ENCODE peak calls at places on chromosomes 13 and 19, in six cellular contexts. F is A549, N is body of pancreas, K is IMR-90, B is tibial nerve, X is esophagus squamous epithelium. G is an unnamed sample. For H3K4me1, the result is how much of the 10 kb centered on the place peaks cover.

GRCh38 chr19:46759817-46760333 is 13.6 kb upstream of the STRN4 start:
- DNase-seq in X (no peak), F (peak), N (no peak), B (peak), K (peak), G (peak)

GRCh38 chr13:77919351-77920294 is 992 bp upstream of the EDNRB start:
- DNase-seq in B (peak), N (peak), X (no peak), F (no peak), K (peak), G (peak)

GRCh38 chr19:56829586-56829985 is 10.9 kb downstream of the PEG3 start:
- DNase-seq in N (no peak), X (no peak), B (no peak), K (no peak), F (no peak), G (no peak)

GRCh38 chr19:11152318-11153062 is 3.1 kb downstream of the SPC24 start:
- DNase-seq in F (peak), N (peak), B (peak), X (no peak), K (peak), G (peak)

GRCh38 chr13:50577806-50578205 is 265.7 kb downstream of the DLEU7 start:
- DNase-seq in F (no peak), N (no peak), X (no peak), K (no peak), B (no peak), G (no peak)

GRCh38 chr13:24217601-24218281 is 57.2 kb downstream of the SPATA13 start:
- DNase-seq in B (no peak), F (peak), K (no peak), X (no peak), N (peak), G (no peak)

GRCh38 chr13:113836917-113837553 is 26.8 kb downstream of the GAS6 start:
- DNase-seq in F (peak), K (peak), X (no peak), N (peak), B (peak), G (peak)

GRCh38 chr19:44719262-44719701 is 20.3 kb downstream of the CEACAM16 start:
- DNase-seq in B (no peak), F (no peak), N (no peak), K (no peak), X (no peak), G (no peak)

GRCh38 chr19:46611791-46612190 is 10.7 kb downstream of the CALM3 start:
- DNase-seq in K (no peak), N (no peak), B (no peak), F (no peak), X (no peak), G (peak)

GRCh38 chr13:24127116-24127631 is 33.3 kb upstream of the SPATA13 start:
- DNase-seq in N (no peak), K (peak), B (no peak), X (no peak), F (peak), G (no peak)

GRCh38 chr19:34824686-34825085 is 51.7 kb upstream of the ZNF599 start:
- DNase-seq in B (no peak), N (no peak), F (no peak), K (no peak), X (no peak), G (no peak)

GRCh38 chr13:26861951-26862350 is 101.4 kb upstream of the GPR12 start:
- DNase-seq in F (no peak), B (no peak), K (no peak), X (no peak), N (no peak), G (no peak)

GRCh38 chr19:13154911-13155471 is 4.8 kb downstream of the IER2 start:
- DNase-seq in F (no peak), N (peak), K (peak), B (peak), X (no peak), G (peak)

GRCh38 chr19:18328340-18329034 is 5.6 kb upstream of the LSM4 start:
- DNase-seq in B (peak), N (peak), F (peak), K (peak), X (peak), G (peak)

GRCh38 chr13:113607056-113607455 is 22.5 kb downstream of the TFDP1 start:
- DNase-seq in N (no peak), B (no peak), F (no peak), K (no peak), X (no peak), G (no peak)

GRCh38 chr19:18768997-18769891 is 21.9 kb downstream of the COMP start:
- DNase-seq in K (no peak), B (no peak), X (no peak), N (no peak), F (no peak), G (no peak)

GRCh38 chr19:58399903-58400637 is 4.6 kb downstream of the RNF225 start:
- DNase-seq in F (no peak), K (no peak), X (no peak), N (no peak), B (no peak), G (no peak)

GRCh38 chr13:76223565-76223964 is 587.4 kb downstream of the LMO7 start:
- DNase-seq in F (no peak), B (no peak), N (no peak), X (no peak), K (no peak), G (no peak)

GRCh38 chr13:99371956-99372355 is 64.8 kb upstream of the GPR183 start:
- DNase-seq in N (no peak), B (no peak), K (no peak), X (no peak), F (no peak), G (no peak)

GRCh38 chr13:50257646-50258045 is 242.4 kb downstream of the KCNRG start:
- DNase-seq in B (no peak), X (no peak), F (no peak), N (no peak), K (no peak), G (no peak)

GRCh38 chr13:76014618-76015315 is 378.6 kb downstream of the LMO7 start:
- DNase-seq in B (no peak), F (no peak), X (no peak), N (no peak), K (peak), G (no peak)

GRCh38 chr19:18961767-18962423 is 20.9 kb upstream of the HOMER3 start:
- DNase-seq in K (no peak), F (no peak), N (no peak), B (no peak), X (no peak), G (no peak)

GRCh38 chr13:50275392-50276063 is 260.3 kb downstream of the KCNRG start:
- DNase-seq in X (no peak), N (no peak), B (no peak), F (no peak), K (no peak), G (no peak)

GRCh38 chr19:47377801-47378200 is 28.7 kb downstream of the DHX34 start:
- DNase-seq in F (no peak), K (no peak), N (no peak), B (no peak), X (no peak), G (no peak)

GRCh38 chr13:106899444-106899843 is 331.5 kb upstream of the ARGLU1 start:
- DNase-seq in X (no peak), F (peak), N (no peak), K (no peak), B (no peak), G (no peak)

GRCh38 chr13:112438515-112438914 is 62.4 kb downstream of the SPACA7 start:
- DNase-seq in N (no peak), B (no peak), F (no peak), X (no peak), K (no peak), G (no peak)

GRCh38 chr19:12767666-12768065 is 7.7 kb downstream of the HOOK2 start:
- DNase-seq in N (no peak), F (no peak), B (no peak), K (no peak), X (no peak), G (no peak)

GRCh38 chr13:99883805-99884204 is 87.8 kb downstream of the ZIC5 start:
- DNase-seq in B (no peak), K (no peak), X (no peak), F (no peak), N (no peak), G (no peak)

GRCh38 chr13:44573790-44574465 is 2.2 kb downstream of the TSC22D1 start:
- DNase-seq in B (no peak), K (peak), N (peak), X (no peak), F (peak), G (no peak)

GRCh38 chr13:76745246-76746200 is 140.7 kb downstream of the KCTD12 start:
- DNase-seq in K (no peak), X (no peak), B (no peak), F (no peak), N (no peak), G (no peak)

GRCh38 chr13:107864543-107865460 is 350.5 kb downstream of the LIG4 start:
- DNase-seq in B (peak), X (no peak), K (peak), F (peak), N (no peak), G (no peak)

DNA sequence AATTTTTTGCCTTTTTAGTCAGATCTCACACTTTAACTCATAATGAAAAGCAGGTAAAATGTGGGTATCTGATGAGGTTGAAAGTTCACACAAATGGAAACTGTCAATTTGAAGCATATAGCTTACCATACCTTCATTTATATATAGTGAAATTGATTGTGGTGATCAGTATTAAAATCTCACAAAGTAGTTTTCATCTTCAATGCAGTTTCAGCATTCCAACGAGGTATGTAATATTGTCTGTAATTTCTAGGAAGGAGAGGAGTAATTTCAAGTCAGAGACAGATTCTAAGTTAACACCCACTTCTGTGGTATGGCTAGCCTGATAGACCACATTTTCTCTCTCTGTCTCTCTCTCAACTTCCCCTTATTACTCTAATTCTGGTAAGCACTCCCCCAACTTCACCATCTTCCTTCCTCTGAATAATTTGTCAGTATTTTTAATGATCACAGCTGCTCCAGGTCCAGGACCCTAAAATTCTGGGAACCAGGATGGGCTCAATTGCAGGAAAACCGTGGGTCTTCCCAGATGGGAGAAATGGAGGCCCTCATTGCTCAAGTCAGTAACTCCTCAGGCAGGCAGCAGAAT is 455.7 kb downstream of the FGF9 start:
- DNase-seq in K (no peak), X (no peak), F (no peak), B (no peak), N (no peak), G (no peak)
- H3K4me3 ChIP-seq in K (no peak), X (no peak), F (no peak), B (no peak), N (no peak), G (no peak)

GRCh38 chr19:14390548-14390947 is 9.3 kb downstream of the ADGRE5 start:
- DNase-seq in K (no peak), B (no peak), F (no peak), N (no peak), X (no peak), G (no peak)
- H3K4me1 ChIP-seq in K (under half), B (under half), F (under half), N (under half), X (under half), G (under half)

GRCh38 chr19:21767065-21767800 is at the start of gene ZNF100:
- DNase-seq in X (peak), F (no peak), N (peak), K (peak), B (peak), G (peak)
- TF ChIP-seq POLR2A in X (peak), F (no peak), N (peak), K (peak), B (peak), G (no peak)

GRCh38 chr19:40686882-40687524 is 3.4 kb downstream of the NUMBL start:
- DNase-seq in F (peak), K (no peak), N (no peak), B (no peak), X (no peak), G (no peak)
- H3K4me3 ChIP-seq in F (no peak), K (no peak), N (no peak), B (no peak), X (no peak), G (no peak)

GRCh38 chr13:110345701-110346100 is 38.6 kb downstream of the COL4A2 start:
- DNase-seq in X (no peak), N (no peak), K (no peak), B (no peak), F (no peak), G (peak)

GRCh38 chr13:110348309-110348625 is 41.2 kb downstream of the COL4A2 start:
- DNase-seq in K (no peak), X (no peak), B (no peak), F (no peak), N (no peak), G (no peak)

GRCh38 chr13:110347535-110348308 is 40.6 kb downstream of the COL4A2 start:
- DNase-seq in F (peak), X (no peak), K (peak), N (no peak), B (no peak), G (peak)

GRCh38 chr13:110346661-110347067 is 39.6 kb downstream of the COL4A2 start:
- DNase-seq in F (peak), X (no peak), K (no peak), N (no peak), B (no peak), G (no peak)

GRCh38 chr13:110347088-110347487 is 40.0 kb downstream of the COL4A2 start:
- DNase-seq in X (no peak), K (no peak), N (no peak), F (no peak), B (no peak), G (peak)
- H3K4me1 ChIP-seq in X (under half), K (under half), N (under half), F (half or more), B (under half), G (under half)

GRCh38 chr19:342801-343421 is 1.7 kb downstream of the MIER2 start:
- DNase-seq in B (peak), N (peak), X (no peak), F (no peak), K (peak), G (peak)
- TF ChIP-seq POLR2A in B (no peak), N (peak), X (no peak), F (no peak), K (peak), G (no peak)

DNA sequence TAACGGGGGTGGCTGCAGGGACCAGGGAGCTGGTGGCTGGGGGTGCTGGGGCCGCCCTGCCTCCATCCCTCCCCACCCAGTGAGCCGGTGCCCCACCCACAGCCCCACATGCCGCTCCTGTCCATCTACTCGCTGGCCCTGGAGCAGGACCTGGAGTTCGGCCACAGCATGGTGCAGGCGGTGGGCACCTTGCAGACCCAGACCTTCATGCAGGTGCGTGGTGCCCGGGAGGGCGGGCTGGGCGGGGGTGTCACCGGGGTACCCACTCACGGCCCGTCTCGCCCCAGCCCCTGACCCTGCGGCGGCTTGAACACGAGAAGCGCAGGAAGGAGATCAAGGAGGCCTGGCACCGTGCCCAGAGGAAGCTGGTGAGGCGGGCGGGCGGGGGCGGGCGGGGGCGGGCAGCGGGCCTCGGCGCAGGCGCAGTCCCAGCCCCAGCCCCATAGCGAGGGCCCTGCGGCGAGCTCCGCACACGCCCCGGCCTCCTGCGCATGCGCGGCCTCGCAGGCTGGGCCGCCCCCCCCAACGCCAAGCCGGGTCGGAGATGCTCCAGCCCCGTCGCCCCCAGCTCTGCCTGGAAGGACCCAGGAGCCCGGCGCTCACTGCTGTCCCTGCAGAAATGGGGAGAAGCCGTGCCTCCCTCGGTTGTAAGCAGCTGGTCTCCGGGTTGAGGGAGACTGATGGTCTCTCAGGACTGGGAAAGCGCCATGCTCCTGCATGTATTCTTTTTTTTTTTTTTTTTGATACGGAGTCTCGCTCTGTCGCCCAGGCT is 7.7 kb downstream of the ARHGAP45 start:
- DNase-seq in B (peak), K (no peak), F (peak), X (peak), N (peak), G (peak)
- H3K4me3 ChIP-seq in B (no peak), K (peak), F (peak), X (peak), N (no peak), G (no peak)

GRCh38 chr13:40206241-40207109 is 460.0 kb downstream of the FOXO1 start:
- DNase-seq in K (peak), B (no peak), X (no peak), N (peak), F (no peak), G (no peak)
- H3K4me1 ChIP-seq in K (under half), B (under half), X (under half), N (under half), F (under half), G (under half)

G was measured in uterus.